ENCODE peak calls at places on chromosomes 13 and 19, in ten cellular contexts. One of them, this sample, is unnamed.

GRCh38 chr13:44079413-44080205 is 199.9 kb downstream of the LACC1 start:
- DNase-seq in NCI-H1105: no peak
- DNase-seq in stimulated activated naive CD4-positive, alpha-beta T cell: no peak
- DNase-seq in kidney tubule cell: no peak
- DNase-seq in stimulated activated CD8-positive, alpha-beta memory T cell treated with anti-CD3 and anti-CD28 coated beads, Interleukin-2, amount 100 ng/mL, for 48 hours: no peak
- DNase-seq in uterus: no peak
- DNase-seq in breast epithelium: no peak
- DNase-seq in posterior cingulate gyrus: no peak
- DNase-seq in tibial nerve: no peak
- DNase-seq in NCI-H345: no peak
- DNase-seq in this sample: no peak

GRCh38 chr13:47133024-47133445 is 236.2 kb upstream of the HTR2A start:
- DNase-seq in stimulated activated naive CD4-positive, alpha-beta T cell: no peak
- DNase-seq in stimulated activated CD8-positive, alpha-beta memory T cell treated with anti-CD3 and anti-CD28 coated beads, Interleukin-2, amount 100 ng/mL, for 48 hours: no peak
- DNase-seq in posterior cingulate gyrus: no peak
- DNase-seq in NCI-H345: no peak
- DNase-seq in breast epithelium: no peak
- DNase-seq in kidney tubule cell: no peak
- DNase-seq in tibial nerve: no peak
- DNase-seq in uterus: no peak
- DNase-seq in NCI-H1105: no peak
- DNase-seq in this sample: no peak

GRCh38 chr13:52776726-52777125 is 37.1 kb upstream of the CNMD start:
- DNase-seq in NCI-H1105: no peak
- DNase-seq in NCI-H345: no peak
- DNase-seq in stimulated activated CD8-positive, alpha-beta memory T cell treated with anti-CD3 and anti-CD28 coated beads, Interleukin-2, amount 100 ng/mL, for 48 hours: no peak
- DNase-seq in stimulated activated naive CD4-positive, alpha-beta T cell: no peak
- DNase-seq in kidney tubule cell: no peak
- DNase-seq in tibial nerve: no peak
- DNase-seq in breast epithelium: no peak
- DNase-seq in uterus: no peak
- DNase-seq in posterior cingulate gyrus: no peak
- DNase-seq in this sample: no peak

GRCh38 chr19:40799558-40800338 is 757 bp downstream of the EGLN2 start:
- DNase-seq in stimulated activated CD8-positive, alpha-beta memory T cell treated with anti-CD3 and anti-CD28 coated beads, Interleukin-2, amount 100 ng/mL, for 48 hours: no peak
- DNase-seq in posterior cingulate gyrus: no peak
- DNase-seq in breast epithelium: no peak
- DNase-seq in uterus: peak
- DNase-seq in NCI-H1105: no peak
- DNase-seq in NCI-H345: peak
- DNase-seq in stimulated activated naive CD4-positive, alpha-beta T cell: no peak
- DNase-seq in kidney tubule cell: peak
- DNase-seq in tibial nerve: no peak
- DNase-seq in this sample: no peak

GRCh38 chr13:28792992-28793391 is 27.1 kb upstream of the MTUS2 start:
- DNase-seq in breast epithelium: no peak
- DNase-seq in stimulated activated naive CD4-positive, alpha-beta T cell: no peak
- DNase-seq in stimulated activated CD8-positive, alpha-beta memory T cell treated with anti-CD3 and anti-CD28 coated beads, Interleukin-2, amount 100 ng/mL, for 48 hours: no peak
- DNase-seq in NCI-H1105: no peak
- DNase-seq in kidney tubule cell: peak
- DNase-seq in tibial nerve: no peak
- DNase-seq in NCI-H345: no peak
- DNase-seq in uterus: no peak
- DNase-seq in posterior cingulate gyrus: no peak
- DNase-seq in this sample: no peak

GRCh38 chr19:11435833-11436313 is 438 bp downstream of the PRKCSH start:
- DNase-seq in NCI-H345: no peak
- DNase-seq in breast epithelium: no peak
- DNase-seq in stimulated activated naive CD4-positive, alpha-beta T cell: no peak
- DNase-seq in kidney tubule cell: peak
- DNase-seq in tibial nerve: no peak
- DNase-seq in stimulated activated CD8-positive, alpha-beta memory T cell treated with anti-CD3 and anti-CD28 coated beads, Interleukin-2, amount 100 ng/mL, for 48 hours: no peak
- DNase-seq in uterus: no peak
- DNase-seq in posterior cingulate gyrus: no peak
- DNase-seq in NCI-H1105: no peak
- DNase-seq in this sample: no peak

GRCh38 chr19:37007587-37008220 is 70.5 kb upstream of the ZNF420 start:
- DNase-seq in tibial nerve: no peak
- DNase-seq in NCI-H345: peak
- DNase-seq in kidney tubule cell: peak
- DNase-seq in uterus: no peak
- DNase-seq in stimulated activated naive CD4-positive, alpha-beta T cell: peak
- DNase-seq in posterior cingulate gyrus: no peak
- DNase-seq in breast epithelium: peak
- DNase-seq in NCI-H1105: peak
- DNase-seq in stimulated activated CD8-positive, alpha-beta memory T cell treated with anti-CD3 and anti-CD28 coated beads, Interleukin-2, amount 100 ng/mL, for 48 hours: peak
- DNase-seq in this sample: no peak

GRCh38 chr19:56639217-56639616 is 3.7 kb upstream of the SMIM17 start:
- DNase-seq in kidney tubule cell: no peak
- DNase-seq in stimulated activated naive CD4-positive, alpha-beta T cell: no peak
- DNase-seq in posterior cingulate gyrus: no peak
- DNase-seq in breast epithelium: no peak
- DNase-seq in uterus: no peak
- DNase-seq in NCI-H1105: no peak
- DNase-seq in stimulated activated CD8-positive, alpha-beta memory T cell treated with anti-CD3 and anti-CD28 coated beads, Interleukin-2, amount 100 ng/mL, for 48 hours: no peak
- DNase-seq in tibial nerve: no peak
- DNase-seq in NCI-H345: no peak
- DNase-seq in this sample: no peak

GRCh38 chr13:28027070-28027469 is 38.6 kb upstream of the URAD start:
- DNase-seq in uterus: no peak
- DNase-seq in NCI-H1105: no peak
- DNase-seq in breast epithelium: no peak
- DNase-seq in stimulated activated CD8-positive, alpha-beta memory T cell treated with anti-CD3 and anti-CD28 coated beads, Interleukin-2, amount 100 ng/mL, for 48 hours: no peak
- DNase-seq in NCI-H345: no peak
- DNase-seq in kidney tubule cell: no peak
- DNase-seq in posterior cingulate gyrus: no peak
- DNase-seq in tibial nerve: no peak
- DNase-seq in stimulated activated naive CD4-positive, alpha-beta T cell: no peak
- DNase-seq in this sample: no peak

GRCh38 chr13:45119469-45119989 is 781 bp upstream of the GTF2F2 start:
- DNase-seq in posterior cingulate gyrus: no peak
- DNase-seq in kidney tubule cell: peak
- DNase-seq in breast epithelium: no peak
- DNase-seq in stimulated activated CD8-positive, alpha-beta memory T cell treated with anti-CD3 and anti-CD28 coated beads, Interleukin-2, amount 100 ng/mL, for 48 hours: peak
- DNase-seq in NCI-H345: no peak
- DNase-seq in uterus: no peak
- DNase-seq in NCI-H1105: no peak
- DNase-seq in tibial nerve: peak
- DNase-seq in stimulated activated naive CD4-positive, alpha-beta T cell: peak
- DNase-seq in this sample: no peak

GRCh38 chr13:72643339-72643989 is 84.0 kb downstream of the MZT1 start:
- DNase-seq in breast epithelium: no peak
- DNase-seq in stimulated activated CD8-positive, alpha-beta memory T cell treated with anti-CD3 and anti-CD28 coated beads, Interleukin-2, amount 100 ng/mL, for 48 hours: peak
- DNase-seq in posterior cingulate gyrus: no peak
- DNase-seq in kidney tubule cell: peak
- DNase-seq in NCI-H345: peak
- DNase-seq in NCI-H1105: no peak
- DNase-seq in uterus: no peak
- DNase-seq in stimulated activated naive CD4-positive, alpha-beta T cell: peak
- DNase-seq in tibial nerve: peak
- DNase-seq in this sample: no peak

GRCh38 chr19:41302624-41303351 is 7.2 kb upstream of the CCDC97 start:
- DNase-seq in stimulated activated naive CD4-positive, alpha-beta T cell: peak
- DNase-seq in breast epithelium: no peak
- DNase-seq in stimulated activated CD8-positive, alpha-beta memory T cell treated with anti-CD3 and anti-CD28 coated beads, Interleukin-2, amount 100 ng/mL, for 48 hours: peak
- DNase-seq in NCI-H345: no peak
- DNase-seq in posterior cingulate gyrus: no peak
- DNase-seq in kidney tubule cell: no peak
- DNase-seq in NCI-H1105: no peak
- DNase-seq in tibial nerve: no peak
- DNase-seq in uterus: no peak
- DNase-seq in this sample: no peak

GRCh38 chr13:110506859-110507566 is 54.5 kb downstream of the RAB20 start:
- DNase-seq in posterior cingulate gyrus: no peak
- DNase-seq in breast epithelium: peak
- DNase-seq in NCI-H345: no peak
- DNase-seq in tibial nerve: peak
- DNase-seq in kidney tubule cell: peak
- DNase-seq in stimulated activated CD8-positive, alpha-beta memory T cell treated with anti-CD3 and anti-CD28 coated beads, Interleukin-2, amount 100 ng/mL, for 48 hours: no peak
- DNase-seq in uterus: no peak
- DNase-seq in NCI-H1105: peak
- DNase-seq in stimulated activated naive CD4-positive, alpha-beta T cell: no peak
- DNase-seq in this sample: no peak

GRCh38 chr19:42152285-42152684 is 20.0 kb upstream of the POU2F2 start:
- DNase-seq in kidney tubule cell: no peak
- DNase-seq in stimulated activated naive CD4-positive, alpha-beta T cell: no peak
- DNase-seq in tibial nerve: no peak
- DNase-seq in uterus: no peak
- DNase-seq in NCI-H345: no peak
- DNase-seq in breast epithelium: no peak
- DNase-seq in NCI-H1105: no peak
- DNase-seq in posterior cingulate gyrus: no peak
- DNase-seq in stimulated activated CD8-positive, alpha-beta memory T cell treated with anti-CD3 and anti-CD28 coated beads, Interleukin-2, amount 100 ng/mL, for 48 hours: no peak
- DNase-seq in this sample: no peak

GRCh38 chr13:25980255-25980654 is 71.6 kb downstream of the SHISA2 start:
- DNase-seq in kidney tubule cell: peak
- DNase-seq in NCI-H345: no peak
- DNase-seq in NCI-H1105: no peak
- DNase-seq in posterior cingulate gyrus: no peak
- DNase-seq in stimulated activated CD8-positive, alpha-beta memory T cell treated with anti-CD3 and anti-CD28 coated beads, Interleukin-2, amount 100 ng/mL, for 48 hours: no peak
- DNase-seq in tibial nerve: no peak
- DNase-seq in uterus: no peak
- DNase-seq in stimulated activated naive CD4-positive, alpha-beta T cell: no peak
- DNase-seq in breast epithelium: no peak
- DNase-seq in this sample: no peak

GRCh38 chr19:4057913-4058695 is 8.6 kb downstream of the ZBTB7A start:
- DNase-seq in NCI-H1105: no peak
- DNase-seq in breast epithelium: peak
- DNase-seq in uterus: peak
- DNase-seq in tibial nerve: peak
- DNase-seq in stimulated activated CD8-positive, alpha-beta memory T cell treated with anti-CD3 and anti-CD28 coated beads, Interleukin-2, amount 100 ng/mL, for 48 hours: peak
- DNase-seq in kidney tubule cell: peak
- DNase-seq in stimulated activated naive CD4-positive, alpha-beta T cell: no peak
- DNase-seq in posterior cingulate gyrus: no peak
- DNase-seq in NCI-H345: no peak
- DNase-seq in this sample: no peak

GRCh38 chr19:31570718-31571117 is 221.5 kb upstream of the TSHZ3 start:
- DNase-seq in tibial nerve: no peak
- DNase-seq in posterior cingulate gyrus: peak
- DNase-seq in kidney tubule cell: no peak
- DNase-seq in stimulated activated naive CD4-positive, alpha-beta T cell: no peak
- DNase-seq in uterus: no peak
- DNase-seq in breast epithelium: no peak
- DNase-seq in NCI-H1105: no peak
- DNase-seq in NCI-H345: no peak
- DNase-seq in stimulated activated CD8-positive, alpha-beta memory T cell treated with anti-CD3 and anti-CD28 coated beads, Interleukin-2, amount 100 ng/mL, for 48 hours: no peak
- DNase-seq in this sample: no peak

GRCh38 chr19:10317857-10318462 is 2.1 kb upstream of the FDX2 start:
- DNase-seq in NCI-H345: no peak
- DNase-seq in tibial nerve: no peak
- DNase-seq in kidney tubule cell: no peak
- DNase-seq in stimulated activated CD8-positive, alpha-beta memory T cell treated with anti-CD3 and anti-CD28 coated beads, Interleukin-2, amount 100 ng/mL, for 48 hours: no peak
- DNase-seq in NCI-H1105: no peak
- DNase-seq in breast epithelium: no peak
- DNase-seq in uterus: no peak
- DNase-seq in stimulated activated naive CD4-positive, alpha-beta T cell: no peak
- DNase-seq in posterior cingulate gyrus: no peak
- DNase-seq in this sample: no peak

GRCh38 chr19:50573741-50574461 is 5.7 kb upstream of the LRRC4B start:
- DNase-seq in kidney tubule cell: no peak
- DNase-seq in tibial nerve: no peak
- DNase-seq in NCI-H345: no peak
- DNase-seq in posterior cingulate gyrus: no peak
- DNase-seq in stimulated activated CD8-positive, alpha-beta memory T cell treated with anti-CD3 and anti-CD28 coated beads, Interleukin-2, amount 100 ng/mL, for 48 hours: no peak
- DNase-seq in breast epithelium: no peak
- DNase-seq in uterus: no peak
- DNase-seq in NCI-H1105: no peak
- DNase-seq in stimulated activated naive CD4-positive, alpha-beta T cell: no peak
- DNase-seq in this sample: no peak

GRCh38 chr19:12035220-12036172 is at the start of gene ZNF433:
- DNase-seq in breast epithelium: peak
- DNase-seq in NCI-H1105: peak
- DNase-seq in tibial nerve: peak
- DNase-seq in stimulated activated CD8-positive, alpha-beta memory T cell treated with anti-CD3 and anti-CD28 coated beads, Interleukin-2, amount 100 ng/mL, for 48 hours: peak
- DNase-seq in NCI-H345: peak
- DNase-seq in uterus: peak
- DNase-seq in posterior cingulate gyrus: peak
- DNase-seq in kidney tubule cell: peak
- DNase-seq in stimulated activated naive CD4-positive, alpha-beta T cell: peak
- DNase-seq in this sample: peak

GRCh38 chr13:27271572-27272096 is 1.0 kb downstream of the RASL11A start:
- DNase-seq in tibial nerve: no peak
- DNase-seq in NCI-H1105: no peak
- DNase-seq in breast epithelium: no peak
- DNase-seq in kidney tubule cell: no peak
- DNase-seq in stimulated activated CD8-positive, alpha-beta memory T cell treated with anti-CD3 and anti-CD28 coated beads, Interleukin-2, amount 100 ng/mL, for 48 hours: no peak
- DNase-seq in uterus: no peak
- DNase-seq in stimulated activated naive CD4-positive, alpha-beta T cell: no peak
- DNase-seq in posterior cingulate gyrus: no peak
- DNase-seq in NCI-H345: no peak
- DNase-seq in this sample: no peak

GRCh38 chr19:797528-798414 is 519 bp downstream of the PTBP1 start:
- DNase-seq in uterus: peak
- DNase-seq in NCI-H345: peak
- DNase-seq in tibial nerve: peak
- DNase-seq in posterior cingulate gyrus: peak
- DNase-seq in kidney tubule cell: peak
- DNase-seq in stimulated activated naive CD4-positive, alpha-beta T cell: peak
- DNase-seq in breast epithelium: peak
- DNase-seq in stimulated activated CD8-positive, alpha-beta memory T cell treated with anti-CD3 and anti-CD28 coated beads, Interleukin-2, amount 100 ng/mL, for 48 hours: peak
- DNase-seq in NCI-H1105: peak
- DNase-seq in this sample: peak

GRCh38 chr13:99087130-99087953 is 109.5 kb upstream of the DOCK9 start:
- DNase-seq in stimulated activated CD8-positive, alpha-beta memory T cell treated with anti-CD3 and anti-CD28 coated beads, Interleukin-2, amount 100 ng/mL, for 48 hours: peak
- DNase-seq in NCI-H1105: peak
- DNase-seq in uterus: peak
- DNase-seq in stimulated activated naive CD4-positive, alpha-beta T cell: peak
- DNase-seq in NCI-H345: peak
- DNase-seq in kidney tubule cell: peak
- DNase-seq in posterior cingulate gyrus: peak
- DNase-seq in tibial nerve: peak
- DNase-seq in breast epithelium: peak
- DNase-seq in this sample: peak

GRCh38 chr13:27933580-27934328 is 14.0 kb downstream of the PDX1 start:
- DNase-seq in uterus: no peak
- DNase-seq in breast epithelium: no peak
- DNase-seq in posterior cingulate gyrus: no peak
- DNase-seq in tibial nerve: no peak
- DNase-seq in stimulated activated naive CD4-positive, alpha-beta T cell: no peak
- DNase-seq in NCI-H1105: no peak
- DNase-seq in NCI-H345: no peak
- DNase-seq in kidney tubule cell: no peak
- DNase-seq in stimulated activated CD8-positive, alpha-beta memory T cell treated with anti-CD3 and anti-CD28 coated beads, Interleukin-2, amount 100 ng/mL, for 48 hours: no peak
- DNase-seq in this sample: no peak

GRCh38 chr13:32164622-32165268 is 133.2 kb downstream of the FRY start:
- DNase-seq in stimulated activated CD8-positive, alpha-beta memory T cell treated with anti-CD3 and anti-CD28 coated beads, Interleukin-2, amount 100 ng/mL, for 48 hours: no peak
- DNase-seq in NCI-H1105: peak
- DNase-seq in kidney tubule cell: peak
- DNase-seq in stimulated activated naive CD4-positive, alpha-beta T cell: peak
- DNase-seq in breast epithelium: no peak
- DNase-seq in NCI-H345: peak
- DNase-seq in uterus: no peak
- DNase-seq in tibial nerve: no peak
- DNase-seq in posterior cingulate gyrus: no peak
- DNase-seq in this sample: no peak

GRCh38 chr13:44810067-44810840 is 179.0 kb downstream of the NUFIP1 start:
- DNase-seq in kidney tubule cell: no peak
- DNase-seq in NCI-H1105: no peak
- DNase-seq in stimulated activated naive CD4-positive, alpha-beta T cell: no peak
- DNase-seq in uterus: peak
- DNase-seq in breast epithelium: no peak
- DNase-seq in posterior cingulate gyrus: no peak
- DNase-seq in NCI-H345: peak
- DNase-seq in tibial nerve: peak
- DNase-seq in stimulated activated CD8-positive, alpha-beta memory T cell treated with anti-CD3 and anti-CD28 coated beads, Interleukin-2, amount 100 ng/mL, for 48 hours: no peak
- DNase-seq in this sample: no peak

GRCh38 chr13:93624371-93624777 is 397.8 kb downstream of the GPC6 start:
- DNase-seq in posterior cingulate gyrus: no peak
- DNase-seq in stimulated activated naive CD4-positive, alpha-beta T cell: no peak
- DNase-seq in uterus: no peak
- DNase-seq in tibial nerve: no peak
- DNase-seq in NCI-H345: no peak
- DNase-seq in NCI-H1105: no peak
- DNase-seq in kidney tubule cell: no peak
- DNase-seq in stimulated activated CD8-positive, alpha-beta memory T cell treated with anti-CD3 and anti-CD28 coated beads, Interleukin-2, amount 100 ng/mL, for 48 hours: no peak
- DNase-seq in breast epithelium: no peak
- DNase-seq in this sample: no peak